ENCODE peak calls at places on chromosome 2, in seven cellular contexts. P, X, S, D, A, V and M are unnamed samples.
A peak's percentile ranks its signal among the peaks of the same experiment; 100 is the strongest.

GRCh38 chr2:240277073-240277806 is 136.8 kb upstream of the OTOS start:
- DNase-seq in D (no peak), V (peak; percentile 7), S (no peak), P (peak; percentile 55), A (no peak), X (peak; percentile 77), M (peak; percentile 55)

GRCh38 chr2:171158036-171158789 is 2.5 kb downstream of the TLK1 start:
- DNase-seq in A (no peak), D (no peak), P (no peak), X (no peak), S (no peak), V (peak; percentile 32), M (no peak)

GRCh38 chr2:45008296-45009129 is 739 bp downstream of the SIX2 start:
- DNase-seq in P (peak; percentile 56), V (peak; percentile 28), A (no peak), S (no peak), X (peak; percentile 81), D (peak; percentile 36), M (no peak)

GRCh38 chr2:217717541-217717940 is 285.3 kb downstream of the TNS1 start:
- DNase-seq in P (no peak), D (no peak), A (no peak), X (no peak), S (no peak), V (no peak), M (no peak)

GRCh38 chr2:71882949-71883472 is 264.7 kb downstream of the CYP26B1 start:
- DNase-seq in V (peak; percentile 45), X (peak; percentile 89), A (no peak), S (peak; percentile 76), P (peak; percentile 61), D (peak; percentile 77), M (no peak)

GRCh38 chr2:126663184-126663963 is 7.4 kb downstream of the GYPC start:
- DNase-seq in V (no peak), S (no peak), P (no peak), X (peak; percentile 72), A (no peak), D (no peak), M (no peak)

GRCh38 chr2:114089636-114090325 is 199.9 kb downstream of the ACTR3 start:
- DNase-seq in P (no peak), X (no peak), D (no peak), V (no peak), S (no peak), A (no peak), M (no peak)

GRCh38 chr2:126979604-126980003 is 80.9 kb downstream of the TEX51 start:
- DNase-seq in A (no peak), X (no peak), P (no peak), V (no peak), D (no peak), S (no peak), M (no peak)

GRCh38 chr2:20539133-20539719 is 92.4 kb downstream of the RHOB start:
- DNase-seq in V (no peak), A (no peak), D (no peak), X (peak; percentile 36), S (no peak), P (no peak), M (no peak)

GRCh38 chr2:20536619-20537422 is 89.9 kb downstream of the RHOB start:
- DNase-seq in P (peak; percentile 27), V (no peak), X (peak; percentile 54), S (no peak), A (no peak), D (no peak), M (no peak)

GRCh38 chr2:20537423-20538307 is 90.8 kb downstream of the RHOB start:
- DNase-seq in S (no peak), A (no peak), D (no peak), V (no peak), X (no peak), P (no peak), M (no peak)

GRCh38 chr2:20539776-20540586 is 93.1 kb downstream of the RHOB start:
- DNase-seq in A (no peak), P (no peak), D (no peak), S (no peak), V (no peak), X (peak; percentile 67), M (no peak)

DNA sequence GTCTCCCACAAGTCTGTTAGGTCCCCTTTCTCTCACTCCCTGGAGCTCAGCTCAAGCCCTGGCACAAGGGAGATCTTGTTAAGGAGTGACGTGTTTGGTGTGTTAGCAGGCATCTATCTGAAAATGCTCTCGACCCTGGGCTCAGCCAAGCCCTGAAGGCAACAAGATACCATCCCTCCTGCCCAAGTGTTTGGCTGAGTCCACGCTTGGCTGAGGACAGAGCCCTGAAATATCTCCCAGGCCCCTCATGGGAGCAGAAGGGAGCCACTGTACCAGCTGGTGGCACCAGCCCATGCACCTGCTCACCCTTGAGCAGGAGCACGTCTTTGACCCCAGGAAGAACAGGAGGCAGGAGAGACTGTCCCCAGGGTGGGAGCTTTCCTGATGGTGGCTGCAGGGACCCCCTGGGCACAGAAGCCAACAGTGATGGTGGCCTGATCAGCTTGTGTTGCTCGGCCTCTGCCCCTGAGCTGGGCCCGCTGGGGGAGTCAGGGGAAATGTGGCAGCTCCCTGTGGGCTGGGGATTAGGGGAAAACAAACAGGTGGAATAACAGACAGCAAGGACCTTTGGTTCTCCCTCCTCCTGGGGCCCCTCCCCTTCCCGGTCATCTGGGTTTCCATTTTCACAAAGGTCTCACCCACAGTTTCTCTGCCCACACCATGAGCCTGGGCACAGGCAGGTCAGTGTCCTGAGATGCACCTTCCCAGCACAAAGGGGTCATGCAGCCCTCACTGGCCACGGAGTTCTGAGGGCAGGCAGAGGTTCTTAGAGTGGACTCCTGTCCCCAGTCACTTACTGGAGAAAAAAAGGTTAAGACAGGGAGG is 91.6 kb downstream of the RHOB start:
- DNase-seq in V (no peak), D (no peak), A (no peak), S (no peak), X (peak; percentile 32), P (no peak), M (no peak)
- H3K4me1 ChIP-seq in V (peaks cover 6% of the 10 kb centered on the region), D (peaks cover 23% of the 10 kb centered on the region), A (peaks cover 22% of the 10 kb centered on the region), S (no peaks in the 10 kb centered on the region), X (no peaks in the 10 kb centered on the region), P (no peaks in the 10 kb centered on the region), M (peaks cover 5% of the 10 kb centered on the region)

DNA sequence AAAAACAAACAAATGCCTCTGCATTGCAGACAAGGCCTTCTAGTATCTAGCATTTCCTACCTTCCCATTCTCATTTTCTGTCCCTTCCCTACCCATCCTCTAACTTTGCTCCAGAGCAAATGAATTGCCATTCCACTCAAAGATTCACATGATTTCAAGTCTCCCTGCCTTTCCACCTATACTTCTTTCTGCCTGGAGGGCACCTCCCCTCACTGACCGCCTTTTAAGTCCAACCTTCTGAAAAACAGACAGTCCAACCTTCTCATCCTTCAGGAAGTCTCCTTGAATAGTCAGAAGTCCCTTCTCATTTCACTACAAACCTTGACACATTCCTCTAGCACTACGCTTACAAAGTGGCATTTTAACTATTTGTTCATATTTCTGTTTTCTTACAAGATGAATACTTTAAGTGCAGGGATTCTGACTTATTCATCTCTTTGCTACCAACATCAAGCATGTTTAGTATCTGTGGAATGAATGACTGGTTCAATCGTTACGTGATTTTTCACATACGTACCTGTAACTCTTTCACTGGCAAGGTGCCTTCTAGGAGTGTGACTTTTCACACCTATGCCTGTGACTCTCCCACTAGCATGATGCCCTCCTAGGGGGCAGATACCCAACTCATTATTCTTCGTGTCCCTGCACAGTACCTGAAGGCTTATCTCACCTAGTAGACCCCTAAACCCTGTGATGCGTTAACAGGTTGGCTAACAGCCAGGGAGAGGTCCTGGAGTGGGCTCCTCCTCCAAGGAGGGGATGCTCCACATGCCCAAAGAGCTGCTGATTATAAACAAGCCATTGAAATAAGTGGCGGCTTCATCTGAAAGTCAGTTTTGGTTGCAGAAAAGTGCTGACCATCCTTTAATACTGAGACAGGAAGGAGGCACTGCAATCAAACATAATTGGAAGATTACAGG is 356.2 kb downstream of the MYCN start:
- DNase-seq in A (no peak), P (no peak), D (no peak), X (no peak), V (no peak), S (no peak), M (peak; percentile 31)
- H3K4me1 ChIP-seq in A (no peaks in the 10 kb centered on the region), P (no peaks in the 10 kb centered on the region), D (no peaks in the 10 kb centered on the region), X (no peaks in the 10 kb centered on the region), V (no peaks in the 10 kb centered on the region), S (no peaks in the 10 kb centered on the region), M (no peaks in the 10 kb centered on the region)

GRCh38 chr2:28753043-28753683 is 1.5 kb downstream of the PPP1CB start:
- DNase-seq in S (peak; percentile 81), X (peak; percentile 86), P (peak; percentile 71), A (peak; percentile 15), V (peak; percentile 87), D (peak; percentile 64), M (no peak)

GRCh38 chr2:28751956-28752607 is 452 bp downstream of the PPP1CB start:
- DNase-seq in V (no peak), S (no peak), D (no peak), P (no peak), A (peak; percentile 58), X (no peak), M (no peak)

GRCh38 chr2:28751102-28751955 is at the start of gene PPP1CB:
- DNase-seq in D (peak; percentile 96), S (peak; percentile 97), V (peak; percentile 97), A (peak; percentile 83), X (peak; percentile 99), P (peak; percentile 94), M (peak; percentile 99)

GRCh38 chr2:28754321-28754720 is 2.7 kb downstream of the PPP1CB start:
- DNase-seq in X (no peak), S (no peak), P (no peak), D (no peak), V (peak; percentile 27), A (no peak), M (no peak)

GRCh38 chr2:28752608-28752984 is 966 bp downstream of the PPP1CB start:
- DNase-seq in P (no peak), V (no peak), S (no peak), A (no peak), D (no peak), X (no peak), M (no peak)
- H3K4me1 ChIP-seq in P (peaks cover 32% of the 10 kb centered on the region), V (peaks cover 43% of the 10 kb centered on the region), S (peaks cover 4% of the 10 kb centered on the region), A (no peaks in the 10 kb centered on the region), D (peaks cover 55% of the 10 kb centered on the region), X (peaks cover 6% of the 10 kb centered on the region), M (peaks cover 59% of the 10 kb centered on the region)

GRCh38 chr2:109348645-109349554 is 219.9 kb downstream of the SH3RF3 start:
- DNase-seq in D (no peak), A (no peak), S (no peak), X (no peak), P (no peak), V (no peak), M (peak; percentile 89)

GRCh38 chr2:109348190-109348589 is 219.2 kb downstream of the SH3RF3 start:
- DNase-seq in X (no peak), A (no peak), S (no peak), V (no peak), P (no peak), D (no peak), M (peak; percentile 66)

GRCh38 chr2:109351164-109351756 is 222.3 kb downstream of the SH3RF3 start:
- DNase-seq in P (peak; percentile 51), D (peak; percentile 61), V (peak; percentile 97), S (no peak), X (peak; percentile 91), A (no peak), M (peak; percentile 89)

GRCh38 chr2:109350526-109350925 is 221.5 kb downstream of the SH3RF3 start:
- DNase-seq in D (no peak), A (no peak), S (no peak), P (no peak), X (peak; percentile 52), V (peak; percentile 43), M (peak; percentile 66)

DNA sequence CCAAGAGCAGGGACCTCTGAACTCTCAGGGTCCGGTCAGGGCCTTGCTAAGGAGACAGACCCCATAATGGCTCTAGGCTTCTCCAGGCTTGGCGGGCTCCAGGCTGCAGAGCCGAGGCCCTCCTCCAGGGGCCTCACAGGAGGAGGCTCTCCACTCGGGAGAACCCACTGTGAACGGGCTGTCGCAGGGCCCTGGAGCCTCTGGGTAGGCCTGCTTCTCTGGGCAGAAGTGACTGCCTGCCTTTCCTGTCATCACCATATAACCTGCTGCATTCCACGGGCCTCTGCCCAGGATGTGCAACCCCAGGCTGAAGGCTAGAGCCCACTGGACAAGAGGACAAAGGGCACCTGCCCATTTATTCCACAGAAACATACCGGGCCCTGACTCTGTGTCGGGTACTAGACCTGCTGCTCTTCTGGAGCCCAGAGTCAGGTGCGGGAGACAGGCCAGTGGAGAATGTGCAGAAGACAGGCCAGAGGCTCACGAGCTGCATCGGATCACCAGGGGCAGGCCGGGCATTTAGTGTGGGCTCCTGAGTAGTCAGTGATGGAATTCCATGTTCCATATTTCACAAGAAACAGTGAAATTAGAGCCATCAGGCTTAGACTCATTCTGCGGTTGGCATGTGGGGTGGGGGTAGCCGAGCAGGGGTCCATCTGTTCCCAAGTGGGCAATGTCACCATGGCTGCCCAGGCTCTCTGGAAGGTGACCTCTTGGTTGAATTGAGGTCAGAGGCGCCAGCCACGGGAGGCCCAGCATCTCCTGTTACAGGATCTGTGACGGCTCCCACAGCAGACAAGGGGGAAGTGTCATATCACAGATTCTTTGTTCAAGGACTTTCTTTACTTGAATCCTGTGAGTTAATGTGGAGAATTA is 220.8 kb downstream of the SH3RF3 start:
- DNase-seq in P (no peak), V (no peak), S (no peak), A (no peak), D (no peak), X (peak; percentile 65), M (peak; percentile 85)
- H3K4me1 ChIP-seq in P (no peaks in the 10 kb centered on the region), V (peaks cover 30% of the 10 kb centered on the region), S (peaks cover 3% of the 10 kb centered on the region), A (peaks cover 10% of the 10 kb centered on the region), D (peaks cover 8% of the 10 kb centered on the region), X (no peaks in the 10 kb centered on the region), M (peaks cover 36% of the 10 kb centered on the region)